ENCODE peak calls at places on chromosomes 13 and 19, in ten cellular contexts. One of them, this sample, is unnamed.

GRCh38 chr19:33430674-33431277 is 57.3 kb downstream of the CEBPG start:
- DNase-seq in SIG-M5: no peak
- DNase-seq in stimulated activated CD8-positive, alpha-beta memory T cell treated with anti-CD3 and anti-CD28 coated beads, Interleukin-12 subunit alpha, Interleukin-12 subunit beta, amount 100 ng/mL, for 4 hours: peak; percentile 31
- DNase-seq in NCI-H1105 treated with DMSO at 0.1 percent for 48 hours: peak; percentile 64
- DNase-seq in GM23338: peak; percentile 79
- DNase-seq in H54: peak; percentile 77
- DNase-seq in stimulated activated CD4-positive, alpha-beta T cell treated with anti-CD3 and anti-CD28 coated beads, TNF-alpha, amount 100 ng/mL, for 24 hours: peak; percentile 63
- DNase-seq in NCI-H2029: peak; percentile 48
- DNase-seq in cardiac muscle cell: peak; percentile 73
- DNase-seq in effector CD4-positive, alpha-beta T cell: peak; percentile 54
- DNase-seq in this sample: peak; percentile 31

GRCh38 chr19:27741236-27741635 is 1471.7 kb downstream of the UQCRFS1 start:
- DNase-seq in SIG-M5: no peak
- DNase-seq in stimulated activated CD8-positive, alpha-beta memory T cell treated with anti-CD3 and anti-CD28 coated beads, Interleukin-12 subunit alpha, Interleukin-12 subunit beta, amount 100 ng/mL, for 4 hours: no peak
- DNase-seq in NCI-H1105 treated with DMSO at 0.1 percent for 48 hours: no peak
- DNase-seq in GM23338: no peak
- DNase-seq in H54: no peak
- DNase-seq in stimulated activated CD4-positive, alpha-beta T cell treated with anti-CD3 and anti-CD28 coated beads, TNF-alpha, amount 100 ng/mL, for 24 hours: no peak
- DNase-seq in NCI-H2029: no peak
- DNase-seq in cardiac muscle cell: no peak
- DNase-seq in effector CD4-positive, alpha-beta T cell: no peak
- DNase-seq in this sample: no peak

GRCh38 chr13:28747851-28748250 is 29.1 kb upstream of the SLC46A3 start:
- DNase-seq in SIG-M5: no peak
- DNase-seq in stimulated activated CD8-positive, alpha-beta memory T cell treated with anti-CD3 and anti-CD28 coated beads, Interleukin-12 subunit alpha, Interleukin-12 subunit beta, amount 100 ng/mL, for 4 hours: no peak
- DNase-seq in NCI-H1105 treated with DMSO at 0.1 percent for 48 hours: no peak
- DNase-seq in GM23338: no peak
- DNase-seq in H54: no peak
- DNase-seq in stimulated activated CD4-positive, alpha-beta T cell treated with anti-CD3 and anti-CD28 coated beads, TNF-alpha, amount 100 ng/mL, for 24 hours: no peak
- DNase-seq in NCI-H2029: no peak
- DNase-seq in cardiac muscle cell: no peak
- DNase-seq in effector CD4-positive, alpha-beta T cell: no peak
- DNase-seq in this sample: no peak

GRCh38 chr13:79723462-79724116 is 242.6 kb downstream of the NDFIP2 start:
- DNase-seq in SIG-M5: no peak
- DNase-seq in stimulated activated CD8-positive, alpha-beta memory T cell treated with anti-CD3 and anti-CD28 coated beads, Interleukin-12 subunit alpha, Interleukin-12 subunit beta, amount 100 ng/mL, for 4 hours: no peak
- DNase-seq in NCI-H1105 treated with DMSO at 0.1 percent for 48 hours: no peak
- DNase-seq in GM23338: no peak
- DNase-seq in H54: no peak
- DNase-seq in stimulated activated CD4-positive, alpha-beta T cell treated with anti-CD3 and anti-CD28 coated beads, TNF-alpha, amount 100 ng/mL, for 24 hours: no peak
- DNase-seq in NCI-H2029: no peak
- DNase-seq in cardiac muscle cell: peak; percentile 27
- DNase-seq in effector CD4-positive, alpha-beta T cell: no peak
- DNase-seq in this sample: no peak

GRCh38 chr13:37681295-37682032 is 82.9 kb upstream of the POSTN start:
- DNase-seq in SIG-M5: no peak
- DNase-seq in stimulated activated CD8-positive, alpha-beta memory T cell treated with anti-CD3 and anti-CD28 coated beads, Interleukin-12 subunit alpha, Interleukin-12 subunit beta, amount 100 ng/mL, for 4 hours: no peak
- DNase-seq in NCI-H1105 treated with DMSO at 0.1 percent for 48 hours: no peak
- DNase-seq in GM23338: no peak
- DNase-seq in H54: no peak
- DNase-seq in stimulated activated CD4-positive, alpha-beta T cell treated with anti-CD3 and anti-CD28 coated beads, TNF-alpha, amount 100 ng/mL, for 24 hours: no peak
- DNase-seq in NCI-H2029: no peak
- DNase-seq in cardiac muscle cell: peak; percentile 84
- DNase-seq in effector CD4-positive, alpha-beta T cell: no peak
- DNase-seq in this sample: no peak

GRCh38 chr13:102675115-102675514 is 19.7 kb downstream of the METTL21C start:
- DNase-seq in SIG-M5: no peak
- DNase-seq in stimulated activated CD8-positive, alpha-beta memory T cell treated with anti-CD3 and anti-CD28 coated beads, Interleukin-12 subunit alpha, Interleukin-12 subunit beta, amount 100 ng/mL, for 4 hours: no peak
- DNase-seq in NCI-H1105 treated with DMSO at 0.1 percent for 48 hours: no peak
- DNase-seq in GM23338: no peak
- DNase-seq in H54: no peak
- DNase-seq in stimulated activated CD4-positive, alpha-beta T cell treated with anti-CD3 and anti-CD28 coated beads, TNF-alpha, amount 100 ng/mL, for 24 hours: no peak
- DNase-seq in NCI-H2029: no peak
- DNase-seq in cardiac muscle cell: no peak
- DNase-seq in effector CD4-positive, alpha-beta T cell: no peak
- DNase-seq in this sample: no peak

GRCh38 chr13:74641586-74641985 is 507.4 kb upstream of the KLF12 start:
- DNase-seq in SIG-M5: no peak
- DNase-seq in stimulated activated CD8-positive, alpha-beta memory T cell treated with anti-CD3 and anti-CD28 coated beads, Interleukin-12 subunit alpha, Interleukin-12 subunit beta, amount 100 ng/mL, for 4 hours: no peak
- DNase-seq in NCI-H1105 treated with DMSO at 0.1 percent for 48 hours: no peak
- DNase-seq in GM23338: no peak
- DNase-seq in H54: no peak
- DNase-seq in stimulated activated CD4-positive, alpha-beta T cell treated with anti-CD3 and anti-CD28 coated beads, TNF-alpha, amount 100 ng/mL, for 24 hours: no peak
- DNase-seq in NCI-H2029: no peak
- DNase-seq in cardiac muscle cell: no peak
- DNase-seq in effector CD4-positive, alpha-beta T cell: no peak
- DNase-seq in this sample: no peak

GRCh38 chr13:21106089-21106488 is 44.7 kb upstream of the LATS2 start:
- DNase-seq in SIG-M5: no peak
- DNase-seq in stimulated activated CD8-positive, alpha-beta memory T cell treated with anti-CD3 and anti-CD28 coated beads, Interleukin-12 subunit alpha, Interleukin-12 subunit beta, amount 100 ng/mL, for 4 hours: no peak
- DNase-seq in NCI-H1105 treated with DMSO at 0.1 percent for 48 hours: no peak
- DNase-seq in GM23338: no peak
- DNase-seq in H54: peak; percentile 20
- DNase-seq in stimulated activated CD4-positive, alpha-beta T cell treated with anti-CD3 and anti-CD28 coated beads, TNF-alpha, amount 100 ng/mL, for 24 hours: no peak
- DNase-seq in NCI-H2029: no peak
- DNase-seq in cardiac muscle cell: peak; percentile 27
- DNase-seq in effector CD4-positive, alpha-beta T cell: no peak
- DNase-seq in this sample: no peak

GRCh38 chr19:1113278-1113985 is 9.6 kb downstream of the GPX4 start:
- DNase-seq in SIG-M5: no peak
- DNase-seq in stimulated activated CD8-positive, alpha-beta memory T cell treated with anti-CD3 and anti-CD28 coated beads, Interleukin-12 subunit alpha, Interleukin-12 subunit beta, amount 100 ng/mL, for 4 hours: peak; percentile 71
- DNase-seq in NCI-H1105 treated with DMSO at 0.1 percent for 48 hours: peak; percentile 70
- DNase-seq in GM23338: peak; percentile 94
- DNase-seq in H54: peak; percentile 99
- DNase-seq in stimulated activated CD4-positive, alpha-beta T cell treated with anti-CD3 and anti-CD28 coated beads, TNF-alpha, amount 100 ng/mL, for 24 hours: peak; percentile 88
- DNase-seq in NCI-H2029: peak; percentile 86
- DNase-seq in cardiac muscle cell: peak; percentile 98
- DNase-seq in effector CD4-positive, alpha-beta T cell: peak; percentile 73
- DNase-seq in this sample: no peak

GRCh38 chr19:13097331-13098258 is 5.1 kb downstream of the LYL1 start:
- DNase-seq in SIG-M5: no peak
- DNase-seq in stimulated activated CD8-positive, alpha-beta memory T cell treated with anti-CD3 and anti-CD28 coated beads, Interleukin-12 subunit alpha, Interleukin-12 subunit beta, amount 100 ng/mL, for 4 hours: no peak
- DNase-seq in NCI-H1105 treated with DMSO at 0.1 percent for 48 hours: peak; percentile 9
- DNase-seq in GM23338: peak; percentile 40
- DNase-seq in H54: no peak
- DNase-seq in stimulated activated CD4-positive, alpha-beta T cell treated with anti-CD3 and anti-CD28 coated beads, TNF-alpha, amount 100 ng/mL, for 24 hours: no peak
- DNase-seq in NCI-H2029: no peak
- DNase-seq in cardiac muscle cell: no peak
- DNase-seq in effector CD4-positive, alpha-beta T cell: no peak
- DNase-seq in this sample: no peak

GRCh38 chr19:28509079-28509895 is 703.7 kb downstream of the UQCRFS1 start:
- DNase-seq in SIG-M5: no peak
- DNase-seq in stimulated activated CD8-positive, alpha-beta memory T cell treated with anti-CD3 and anti-CD28 coated beads, Interleukin-12 subunit alpha, Interleukin-12 subunit beta, amount 100 ng/mL, for 4 hours: no peak
- DNase-seq in NCI-H1105 treated with DMSO at 0.1 percent for 48 hours: no peak
- DNase-seq in GM23338: no peak
- DNase-seq in H54: no peak
- DNase-seq in stimulated activated CD4-positive, alpha-beta T cell treated with anti-CD3 and anti-CD28 coated beads, TNF-alpha, amount 100 ng/mL, for 24 hours: no peak
- DNase-seq in NCI-H2029: no peak
- DNase-seq in cardiac muscle cell: no peak
- DNase-seq in effector CD4-positive, alpha-beta T cell: no peak
- DNase-seq in this sample: no peak

GRCh38 chr13:68176486-68176885 is 946.4 kb upstream of the PCDH9 start:
- DNase-seq in SIG-M5: no peak
- DNase-seq in stimulated activated CD8-positive, alpha-beta memory T cell treated with anti-CD3 and anti-CD28 coated beads, Interleukin-12 subunit alpha, Interleukin-12 subunit beta, amount 100 ng/mL, for 4 hours: no peak
- DNase-seq in NCI-H1105 treated with DMSO at 0.1 percent for 48 hours: no peak
- DNase-seq in GM23338: no peak
- DNase-seq in H54: peak; percentile 30
- DNase-seq in stimulated activated CD4-positive, alpha-beta T cell treated with anti-CD3 and anti-CD28 coated beads, TNF-alpha, amount 100 ng/mL, for 24 hours: no peak
- DNase-seq in NCI-H2029: no peak
- DNase-seq in cardiac muscle cell: peak; percentile 47
- DNase-seq in effector CD4-positive, alpha-beta T cell: no peak
- DNase-seq in this sample: no peak

GRCh38 chr19:20271215-20271926 is 104.4 kb downstream of the ZNF486 start:
- DNase-seq in SIG-M5: no peak
- DNase-seq in stimulated activated CD8-positive, alpha-beta memory T cell treated with anti-CD3 and anti-CD28 coated beads, Interleukin-12 subunit alpha, Interleukin-12 subunit beta, amount 100 ng/mL, for 4 hours: no peak
- DNase-seq in NCI-H1105 treated with DMSO at 0.1 percent for 48 hours: no peak
- DNase-seq in GM23338: no peak
- DNase-seq in H54: no peak
- DNase-seq in stimulated activated CD4-positive, alpha-beta T cell treated with anti-CD3 and anti-CD28 coated beads, TNF-alpha, amount 100 ng/mL, for 24 hours: no peak
- DNase-seq in NCI-H2029: no peak
- DNase-seq in cardiac muscle cell: no peak
- DNase-seq in effector CD4-positive, alpha-beta T cell: no peak
- DNase-seq in this sample: no peak

GRCh38 chr13:39818953-39819352 is 163.5 kb downstream of the COG6 start:
- DNase-seq in SIG-M5: no peak
- DNase-seq in stimulated activated CD8-positive, alpha-beta memory T cell treated with anti-CD3 and anti-CD28 coated beads, Interleukin-12 subunit alpha, Interleukin-12 subunit beta, amount 100 ng/mL, for 4 hours: no peak
- DNase-seq in NCI-H1105 treated with DMSO at 0.1 percent for 48 hours: no peak
- DNase-seq in GM23338: no peak
- DNase-seq in H54: no peak
- DNase-seq in stimulated activated CD4-positive, alpha-beta T cell treated with anti-CD3 and anti-CD28 coated beads, TNF-alpha, amount 100 ng/mL, for 24 hours: no peak
- DNase-seq in NCI-H2029: no peak
- DNase-seq in cardiac muscle cell: peak; percentile 4
- DNase-seq in effector CD4-positive, alpha-beta T cell: no peak
- DNase-seq in this sample: no peak

GRCh38 chr19:48514123-48514458 is 2.5 kb upstream of the LMTK3 start:
- DNase-seq in SIG-M5: no peak
- DNase-seq in stimulated activated CD8-positive, alpha-beta memory T cell treated with anti-CD3 and anti-CD28 coated beads, Interleukin-12 subunit alpha, Interleukin-12 subunit beta, amount 100 ng/mL, for 4 hours: no peak
- DNase-seq in NCI-H1105 treated with DMSO at 0.1 percent for 48 hours: no peak
- DNase-seq in GM23338: no peak
- DNase-seq in H54: no peak
- DNase-seq in stimulated activated CD4-positive, alpha-beta T cell treated with anti-CD3 and anti-CD28 coated beads, TNF-alpha, amount 100 ng/mL, for 24 hours: no peak
- DNase-seq in NCI-H2029: no peak
- DNase-seq in cardiac muscle cell: no peak
- DNase-seq in effector CD4-positive, alpha-beta T cell: no peak
- DNase-seq in this sample: no peak

GRCh38 chr13:110546933-110547332 is 14.6 kb downstream of the RAB20 start:
- DNase-seq in SIG-M5: no peak
- DNase-seq in stimulated activated CD8-positive, alpha-beta memory T cell treated with anti-CD3 and anti-CD28 coated beads, Interleukin-12 subunit alpha, Interleukin-12 subunit beta, amount 100 ng/mL, for 4 hours: no peak
- DNase-seq in NCI-H1105 treated with DMSO at 0.1 percent for 48 hours: no peak
- DNase-seq in GM23338: no peak
- DNase-seq in H54: peak; percentile 99
- DNase-seq in stimulated activated CD4-positive, alpha-beta T cell treated with anti-CD3 and anti-CD28 coated beads, TNF-alpha, amount 100 ng/mL, for 24 hours: no peak
- DNase-seq in NCI-H2029: peak; percentile 89
- DNase-seq in cardiac muscle cell: peak; percentile 97
- DNase-seq in effector CD4-positive, alpha-beta T cell: no peak
- DNase-seq in this sample: no peak

GRCh38 chr13:36706755-36707154 is 32.9 kb downstream of the SERTM1 start:
- DNase-seq in SIG-M5: no peak
- DNase-seq in stimulated activated CD8-positive, alpha-beta memory T cell treated with anti-CD3 and anti-CD28 coated beads, Interleukin-12 subunit alpha, Interleukin-12 subunit beta, amount 100 ng/mL, for 4 hours: no peak
- DNase-seq in NCI-H1105 treated with DMSO at 0.1 percent for 48 hours: no peak
- DNase-seq in GM23338: no peak
- DNase-seq in H54: no peak
- DNase-seq in stimulated activated CD4-positive, alpha-beta T cell treated with anti-CD3 and anti-CD28 coated beads, TNF-alpha, amount 100 ng/mL, for 24 hours: no peak
- DNase-seq in NCI-H2029: no peak
- DNase-seq in cardiac muscle cell: peak; percentile 36
- DNase-seq in effector CD4-positive, alpha-beta T cell: no peak
- DNase-seq in this sample: no peak

GRCh38 chr13:51071493-51071892 is 39.6 kb downstream of the C13orf42 start:
- DNase-seq in SIG-M5: no peak
- DNase-seq in stimulated activated CD8-positive, alpha-beta memory T cell treated with anti-CD3 and anti-CD28 coated beads, Interleukin-12 subunit alpha, Interleukin-12 subunit beta, amount 100 ng/mL, for 4 hours: no peak
- DNase-seq in NCI-H1105 treated with DMSO at 0.1 percent for 48 hours: no peak
- DNase-seq in GM23338: peak; percentile 31
- DNase-seq in H54: no peak
- DNase-seq in stimulated activated CD4-positive, alpha-beta T cell treated with anti-CD3 and anti-CD28 coated beads, TNF-alpha, amount 100 ng/mL, for 24 hours: no peak
- DNase-seq in NCI-H2029: no peak
- DNase-seq in cardiac muscle cell: no peak
- DNase-seq in effector CD4-positive, alpha-beta T cell: no peak
- DNase-seq in this sample: no peak

GRCh38 chr13:34627499-34627898 is 314.6 kb upstream of the NBEA start:
- DNase-seq in SIG-M5: no peak
- DNase-seq in stimulated activated CD8-positive, alpha-beta memory T cell treated with anti-CD3 and anti-CD28 coated beads, Interleukin-12 subunit alpha, Interleukin-12 subunit beta, amount 100 ng/mL, for 4 hours: no peak
- DNase-seq in NCI-H1105 treated with DMSO at 0.1 percent for 48 hours: no peak
- DNase-seq in GM23338: peak; percentile 29
- DNase-seq in H54: no peak
- DNase-seq in stimulated activated CD4-positive, alpha-beta T cell treated with anti-CD3 and anti-CD28 coated beads, TNF-alpha, amount 100 ng/mL, for 24 hours: no peak
- DNase-seq in NCI-H2029: no peak
- DNase-seq in cardiac muscle cell: no peak
- DNase-seq in effector CD4-positive, alpha-beta T cell: no peak
- DNase-seq in this sample: no peak

GRCh38 chr19:10797078-10797477 is 38.9 kb downstream of the TMED1 start:
- DNase-seq in SIG-M5: no peak
- DNase-seq in stimulated activated CD8-positive, alpha-beta memory T cell treated with anti-CD3 and anti-CD28 coated beads, Interleukin-12 subunit alpha, Interleukin-12 subunit beta, amount 100 ng/mL, for 4 hours: peak; percentile 45
- DNase-seq in NCI-H1105 treated with DMSO at 0.1 percent for 48 hours: no peak
- DNase-seq in GM23338: no peak
- DNase-seq in H54: no peak
- DNase-seq in stimulated activated CD4-positive, alpha-beta T cell treated with anti-CD3 and anti-CD28 coated beads, TNF-alpha, amount 100 ng/mL, for 24 hours: no peak
- DNase-seq in NCI-H2029: no peak
- DNase-seq in cardiac muscle cell: no peak
- DNase-seq in effector CD4-positive, alpha-beta T cell: peak; percentile 47
- DNase-seq in this sample: no peak

GRCh38 chr13:43077906-43078305 is 54.5 kb downstream of the DNAJC15 start:
- DNase-seq in SIG-M5: no peak
- DNase-seq in stimulated activated CD8-positive, alpha-beta memory T cell treated with anti-CD3 and anti-CD28 coated beads, Interleukin-12 subunit alpha, Interleukin-12 subunit beta, amount 100 ng/mL, for 4 hours: no peak
- DNase-seq in NCI-H1105 treated with DMSO at 0.1 percent for 48 hours: no peak
- DNase-seq in GM23338: peak; percentile 44
- DNase-seq in H54: no peak
- DNase-seq in stimulated activated CD4-positive, alpha-beta T cell treated with anti-CD3 and anti-CD28 coated beads, TNF-alpha, amount 100 ng/mL, for 24 hours: no peak
- DNase-seq in NCI-H2029: no peak
- DNase-seq in cardiac muscle cell: no peak
- DNase-seq in effector CD4-positive, alpha-beta T cell: no peak
- DNase-seq in this sample: no peak

GRCh38 chr19:49502866-49503581 is 6.8 kb downstream of the RPS11 start:
- DNase-seq in SIG-M5: no peak
- DNase-seq in stimulated activated CD8-positive, alpha-beta memory T cell treated with anti-CD3 and anti-CD28 coated beads, Interleukin-12 subunit alpha, Interleukin-12 subunit beta, amount 100 ng/mL, for 4 hours: no peak
- DNase-seq in NCI-H1105 treated with DMSO at 0.1 percent for 48 hours: peak; percentile 65
- DNase-seq in GM23338: peak; percentile 58
- DNase-seq in H54: no peak
- DNase-seq in stimulated activated CD4-positive, alpha-beta T cell treated with anti-CD3 and anti-CD28 coated beads, TNF-alpha, amount 100 ng/mL, for 24 hours: no peak
- DNase-seq in NCI-H2029: peak; percentile 78
- DNase-seq in cardiac muscle cell: peak; percentile 94
- DNase-seq in effector CD4-positive, alpha-beta T cell: peak; percentile 29
- DNase-seq in this sample: peak; percentile 72

GRCh38 chr19:954672-955494 is 29.0 kb downstream of the ARID3A start:
- DNase-seq in SIG-M5: no peak
- DNase-seq in stimulated activated CD8-positive, alpha-beta memory T cell treated with anti-CD3 and anti-CD28 coated beads, Interleukin-12 subunit alpha, Interleukin-12 subunit beta, amount 100 ng/mL, for 4 hours: no peak
- DNase-seq in NCI-H1105 treated with DMSO at 0.1 percent for 48 hours: no peak
- DNase-seq in GM23338: no peak
- DNase-seq in H54: no peak
- DNase-seq in stimulated activated CD4-positive, alpha-beta T cell treated with anti-CD3 and anti-CD28 coated beads, TNF-alpha, amount 100 ng/mL, for 24 hours: no peak
- DNase-seq in NCI-H2029: no peak
- DNase-seq in cardiac muscle cell: peak; percentile 46
- DNase-seq in effector CD4-positive, alpha-beta T cell: no peak
- DNase-seq in this sample: no peak

GRCh38 chr13:33994826-33995502 is 177.0 kb downstream of the RFC3 start:
- DNase-seq in SIG-M5: no peak
- DNase-seq in stimulated activated CD8-positive, alpha-beta memory T cell treated with anti-CD3 and anti-CD28 coated beads, Interleukin-12 subunit alpha, Interleukin-12 subunit beta, amount 100 ng/mL, for 4 hours: no peak
- DNase-seq in NCI-H1105 treated with DMSO at 0.1 percent for 48 hours: no peak
- DNase-seq in GM23338: no peak
- DNase-seq in H54: no peak
- DNase-seq in stimulated activated CD4-positive, alpha-beta T cell treated with anti-CD3 and anti-CD28 coated beads, TNF-alpha, amount 100 ng/mL, for 24 hours: no peak
- DNase-seq in NCI-H2029: no peak
- DNase-seq in cardiac muscle cell: no peak
- DNase-seq in effector CD4-positive, alpha-beta T cell: no peak
- DNase-seq in this sample: no peak

GRCh38 chr19:48940902-48941301 is 7.4 kb downstream of the DHDH start:
- DNase-seq in SIG-M5: no peak
- DNase-seq in stimulated activated CD8-positive, alpha-beta memory T cell treated with anti-CD3 and anti-CD28 coated beads, Interleukin-12 subunit alpha, Interleukin-12 subunit beta, amount 100 ng/mL, for 4 hours: no peak
- DNase-seq in NCI-H1105 treated with DMSO at 0.1 percent for 48 hours: no peak
- DNase-seq in GM23338: no peak
- DNase-seq in H54: no peak
- DNase-seq in stimulated activated CD4-positive, alpha-beta T cell treated with anti-CD3 and anti-CD28 coated beads, TNF-alpha, amount 100 ng/mL, for 24 hours: no peak
- DNase-seq in NCI-H2029: no peak
- DNase-seq in cardiac muscle cell: no peak
- DNase-seq in effector CD4-positive, alpha-beta T cell: no peak
- DNase-seq in this sample: no peak

GRCh38 chr13:53104120-53104519 is 75.5 kb downstream of the OLFM4 start:
- DNase-seq in SIG-M5: no peak
- DNase-seq in stimulated activated CD8-positive, alpha-beta memory T cell treated with anti-CD3 and anti-CD28 coated beads, Interleukin-12 subunit alpha, Interleukin-12 subunit beta, amount 100 ng/mL, for 4 hours: no peak
- DNase-seq in NCI-H1105 treated with DMSO at 0.1 percent for 48 hours: no peak
- DNase-seq in GM23338: no peak
- DNase-seq in H54: no peak
- DNase-seq in stimulated activated CD4-positive, alpha-beta T cell treated with anti-CD3 and anti-CD28 coated beads, TNF-alpha, amount 100 ng/mL, for 24 hours: no peak
- DNase-seq in NCI-H2029: no peak
- DNase-seq in cardiac muscle cell: peak; percentile 36
- DNase-seq in effector CD4-positive, alpha-beta T cell: no peak
- DNase-seq in this sample: no peak